ENCODE peak calls at places on chromosomes 16 and 17, in six cellular contexts. Z is upper lobe of right lung, K is endodermal cell, P is cardiac muscle cell, E is cardiac fibroblast, L is choroid plexus epithelial cell. Q is an unnamed sample.
A peak's percentile ranks its signal among the peaks of the same experiment; 100 is the strongest.

GRCh38 chr16:4057439-4057877 is 58.8 kb downstream of the ADCY9 start:
- DNase-seq in E (peak; percentile 19), L (no peak), K (no peak), Z (no peak), P (no peak), Q (no peak)

GRCh38 chr17:65143899-65144590 is 6.9 kb downstream of the RGS9 start:
- DNase-seq in Z (no peak), E (no peak), K (no peak), P (no peak), L (peak; percentile 22), Q (peak; percentile 29)

GRCh38 chr17:8117980-8118768 is at the start of gene ALOXE3:
- DNase-seq in L (peak; percentile 60), K (peak; percentile 88), E (peak; percentile 82), Z (no peak), P (no peak), Q (peak; percentile 47)

GRCh38 chr17:40548982-40549680 is 16.1 kb downstream of the CCR7 start:
- DNase-seq in L (peak; percentile 97), E (peak; percentile 97), P (no peak), K (peak; percentile 51), Z (peak; percentile 69), Q (peak; percentile 94)

GRCh38 chr16:56860226-56861020 is 4.6 kb upstream of the SLC12A3 start:
- DNase-seq in E (no peak), K (no peak), P (no peak), L (peak; percentile 72), Z (no peak), Q (no peak)

GRCh38 chr16:74455619-74456289 is 34.5 kb upstream of the CLEC18B start:
- DNase-seq in E (peak; percentile 90), L (peak; percentile 78), P (no peak), Z (no peak), K (no peak), Q (peak; percentile 77)

GRCh38 chr16:3161235-3162018 is 26.6 kb upstream of the OR1F1 start:
- DNase-seq in L (no peak), Z (no peak), E (no peak), P (no peak), K (no peak), Q (no peak)

GRCh38 chr16:76964464-76965154 is 226.4 kb upstream of the MON1B start:
- DNase-seq in Z (no peak), E (no peak), P (no peak), K (no peak), L (no peak), Q (no peak)

GRCh38 chr17:10197721-10198508 is 491 bp downstream of the GAS7 start:
- DNase-seq in K (peak; percentile 80), L (peak; percentile 15), P (peak; percentile 55), E (no peak), Z (peak; percentile 70), Q (no peak)

GRCh38 chr17:81436294-81436849 is 41.1 kb downstream of the BAHCC1 start:
- DNase-seq in E (no peak), L (no peak), K (no peak), P (no peak), Z (no peak), Q (no peak)

GRCh38 chr16:82756283-82756599 is 129.5 kb downstream of the CDH13 start:
- DNase-seq in P (no peak), E (peak; percentile 42), Z (no peak), L (peak; percentile 46), K (no peak), Q (peak; percentile 35)

GRCh38 chr17:2282297-2282873 is 21.2 kb downstream of the SMG6 start:
- DNase-seq in Z (no peak), P (peak; percentile 61), K (peak; percentile 67), L (peak; percentile 92), E (peak; percentile 90), Q (peak; percentile 88)
- TF ChIP-seq CTCF in Z (peak; percentile 70), P (peak; percentile 52), K (peak; percentile 74), L (peak; percentile 58), E (peak; percentile 56), Q (peak; percentile 48)

DNA sequence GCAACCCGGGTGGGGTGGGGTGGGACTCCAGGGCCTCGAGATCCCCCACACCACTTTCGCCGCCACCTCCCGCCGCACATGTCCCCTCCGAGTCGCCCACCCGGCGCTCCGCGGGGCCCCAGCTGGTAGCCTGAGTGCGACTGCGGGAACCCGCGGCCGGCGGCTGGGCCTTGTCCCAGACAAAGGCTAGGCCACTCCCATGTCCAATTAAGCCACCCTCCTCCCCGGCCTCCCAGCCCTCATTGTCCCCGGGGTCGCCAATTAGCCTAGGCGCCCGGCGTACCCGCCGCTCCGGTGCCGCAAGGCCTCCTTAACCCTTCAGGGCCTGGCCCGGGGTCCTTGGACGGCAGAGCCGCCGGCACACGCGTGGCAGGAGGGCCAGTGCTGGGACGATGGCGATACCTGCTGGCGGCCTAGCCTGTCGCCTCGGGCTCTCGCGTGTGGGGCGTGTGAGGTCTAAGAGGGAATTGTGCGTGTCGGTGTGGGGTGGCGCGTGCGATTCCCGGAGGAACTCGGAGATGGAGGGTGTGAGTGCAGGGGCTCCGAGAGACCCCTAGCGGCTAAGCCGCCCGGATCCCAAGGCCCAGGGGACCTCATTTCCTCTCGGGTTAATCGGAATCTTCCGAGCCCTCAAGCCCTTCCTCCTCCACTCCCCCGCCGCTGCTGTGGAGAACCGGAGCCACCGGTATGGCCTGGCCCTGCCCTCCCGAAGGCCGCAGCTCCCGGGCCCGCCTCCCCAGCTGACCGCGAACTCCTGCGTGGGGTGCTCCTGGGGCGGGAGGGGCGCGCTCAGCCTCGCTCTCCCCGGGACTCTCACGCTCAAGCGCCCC is 11.7 kb downstream of the TBX2 start:
- DNase-seq in K (peak; percentile 94), Z (peak; percentile 85), E (peak; percentile 76), L (peak; percentile 61), P (peak; percentile 81), Q (peak; percentile 61)
- TF ChIP-seq CTCF in K (peak; percentile 54), Z (peak; percentile 20), E (no peak), L (peak; percentile 32), P (peak; percentile 29), Q (peak; percentile 18)

DNA sequence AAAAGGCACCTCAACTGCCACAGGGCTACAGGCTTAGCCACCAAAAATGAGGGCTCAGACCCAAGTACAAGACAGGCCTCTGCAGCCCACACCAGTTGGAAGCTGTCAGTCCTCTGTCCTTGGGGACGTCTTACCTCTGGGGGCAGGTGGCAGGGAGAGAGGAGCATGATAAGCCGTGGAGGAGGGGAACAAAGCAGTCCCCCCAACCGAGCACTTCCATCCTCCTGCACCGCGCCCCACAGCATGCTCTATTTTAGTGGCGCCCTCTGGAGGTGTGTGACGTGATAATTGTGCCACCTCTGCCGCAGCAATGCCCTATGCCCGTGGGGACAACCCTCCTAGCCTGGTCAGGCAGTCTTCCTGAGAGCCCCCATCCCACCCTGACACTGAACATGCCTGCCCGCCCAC is 13.6 kb downstream of the G6PC3 start:
- DNase-seq in K (peak; percentile 90), L (no peak), E (no peak), Z (peak; percentile 54), P (no peak), Q (no peak)
- TF ChIP-seq CTCF in K (peak; percentile 73), L (peak; percentile 40), E (peak; percentile 31), Z (peak; percentile 32), P (peak; percentile 27), Q (peak; percentile 30)

GRCh38 chr16:50464325-50465290 is 83.6 kb upstream of the NKD1 start:
- DNase-seq in P (no peak), K (peak; percentile 75), L (no peak), E (no peak), Z (peak; percentile 52), Q (no peak)
- TF ChIP-seq CTCF in P (no peak), K (peak; percentile 76), L (peak; percentile 10), E (peak; percentile 3), Z (no peak), Q (no peak)

GRCh38 chr17:16463341-16464000 is 28.5 kb downstream of the LRRC75A start:
- DNase-seq in Z (no peak), P (peak; percentile 42), E (no peak), K (peak; percentile 76), L (no peak), Q (no peak)
- TF ChIP-seq CTCF in Z (peak; percentile 26), P (no peak), E (no peak), K (peak; percentile 42), L (peak; percentile 27), Q (peak; percentile 33)

GRCh38 chr17:4759776-4760236 is 11.9 kb upstream of the TM4SF5 start:
- DNase-seq in Z (no peak), E (no peak), L (no peak), P (no peak), K (no peak), Q (no peak)
- TF ChIP-seq CTCF in Z (no peak), E (no peak), L (no peak), P (no peak), K (no peak), Q (no peak)

Q was measured in astrocyte of the spinal cord.